ENCODE peak calls at places on chromosomes 3 and 15, in four cellular contexts. I, U, R and N are unnamed samples. For H3K4me1 and H3K36me3, the result is how much of the 10 kb centered on the place peaks cover.

GRCh38 chr3:138197058-138197457 is 10.0 kb downstream of the ARMC8 start:
- DNase-seq in R (no peak), I (peak), U (no peak), N (peak)

GRCh38 chr15:99212401-99212800 is 37.0 kb downstream of the TTC23 start:
- DNase-seq in I (peak), R (no peak), U (peak), N (no peak)

GRCh38 chr3:9398715-9399708 is 1.6 kb downstream of the SETD5 start:
- DNase-seq in R (no peak), U (no peak), I (peak), N (peak)

GRCh38 chr15:47813985-47814384 is 96.7 kb downstream of the SEMA6D start:
- DNase-seq in R (no peak), U (no peak), I (no peak), N (no peak)

GRCh38 chr15:57356636-57357035 is 19.7 kb upstream of the CGNL1 start:
- DNase-seq in R (no peak), U (no peak), I (peak), N (peak)

GRCh38 chr3:24493951-24494615 is 567 bp downstream of the THRB start:
- DNase-seq in I (no peak), R (peak), U (peak), N (peak)

GRCh38 chr15:31870336-31871158 is 159.8 kb upstream of the CHRNA7 start:
- DNase-seq in U (peak), R (peak), I (peak), N (peak)

GRCh38 chr15:100914876-100915275 is 4.3 kb upstream of the LRRK1 start:
- DNase-seq in I (peak), R (no peak), U (no peak), N (no peak)

GRCh38 chr15:38378162-38378560 is 75.8 kb upstream of the FAM98B start:
- DNase-seq in R (no peak), U (peak), I (peak), N (no peak)

GRCh38 chr3:25820372-25820771 is 30.5 kb downstream of the OXSM start:
- DNase-seq in R (no peak), U (no peak), I (peak), N (peak)

GRCh38 chr15:78212008-78212407 is 22.4 kb downstream of the ACSBG1 start:
- DNase-seq in R (no peak), U (no peak), I (no peak), N (no peak)

GRCh38 chr3:129278970-129279906 is 568 bp downstream of the HMCES start:
- DNase-seq in U (no peak), R (peak), I (peak), N (peak)

GRCh38 chr3:123559040-123559861 is 25.6 kb downstream of the HACD2 start:
- DNase-seq in U (no peak), I (peak), R (peak), N (peak)

GRCh38 chr15:25065286-25065685 is 110.5 kb downstream of the SNRPN start:
- DNase-seq in R (no peak), U (no peak), I (no peak), N (no peak)

GRCh38 chr3:72171946-72172345 is 387.0 kb upstream of the PROK2 start:
- DNase-seq in I (no peak), U (no peak), R (no peak), N (no peak)

GRCh38 chr3:103629391-103629790 is 1194.6 kb downstream of the ZPLD1 start:
- DNase-seq in I (no peak), U (no peak), R (no peak), N (no peak)

GRCh38 chr15:85168642-85169173 is 187.1 kb downstream of the PDE8A start:
- DNase-seq in I (peak), U (no peak), R (peak), N (peak)

GRCh38 chr3:140006331-140006730 is 71.3 kb downstream of the CLSTN2 start:
- DNase-seq in I (no peak), R (no peak), U (no peak), N (no peak)

GRCh38 chr3:195543642-195544536 is 764 bp upstream of the PPP1R2 start:
- DNase-seq in U (no peak), I (no peak), R (no peak), N (no peak)

GRCh38 chr3:39106281-39107055 is 959 bp downstream of the GORASP1 start:
- DNase-seq in R (peak), U (no peak), I (peak), N (no peak)

GRCh38 chr3:14765576-14766427 is 53.0 kb upstream of the FGD5 start:
- DNase-seq in U (no peak), I (no peak), R (peak), N (no peak)

GRCh38 chr15:39783244-39783820 is 691 bp upstream of the FSIP1 start:
- DNase-seq in R (no peak), U (no peak), I (peak), N (no peak)

GRCh38 chr15:39474657-39475056 is 106.2 kb upstream of the THBS1 start:
- DNase-seq in I (no peak), U (no peak), R (no peak), N (no peak)

GRCh38 chr15:32979710-32980109 is 214.8 kb downstream of the FMN1 start:
- DNase-seq in R (no peak), I (peak), U (no peak), N (no peak)

GRCh38 chr3:18681946-18682345 is 256.8 kb upstream of the SATB1 start:
- DNase-seq in U (no peak), R (no peak), I (no peak), N (no peak)
- H3K4me3 ChIP-seq in U (no peak), R (no peak), I (no peak), N (no peak)

DNA sequence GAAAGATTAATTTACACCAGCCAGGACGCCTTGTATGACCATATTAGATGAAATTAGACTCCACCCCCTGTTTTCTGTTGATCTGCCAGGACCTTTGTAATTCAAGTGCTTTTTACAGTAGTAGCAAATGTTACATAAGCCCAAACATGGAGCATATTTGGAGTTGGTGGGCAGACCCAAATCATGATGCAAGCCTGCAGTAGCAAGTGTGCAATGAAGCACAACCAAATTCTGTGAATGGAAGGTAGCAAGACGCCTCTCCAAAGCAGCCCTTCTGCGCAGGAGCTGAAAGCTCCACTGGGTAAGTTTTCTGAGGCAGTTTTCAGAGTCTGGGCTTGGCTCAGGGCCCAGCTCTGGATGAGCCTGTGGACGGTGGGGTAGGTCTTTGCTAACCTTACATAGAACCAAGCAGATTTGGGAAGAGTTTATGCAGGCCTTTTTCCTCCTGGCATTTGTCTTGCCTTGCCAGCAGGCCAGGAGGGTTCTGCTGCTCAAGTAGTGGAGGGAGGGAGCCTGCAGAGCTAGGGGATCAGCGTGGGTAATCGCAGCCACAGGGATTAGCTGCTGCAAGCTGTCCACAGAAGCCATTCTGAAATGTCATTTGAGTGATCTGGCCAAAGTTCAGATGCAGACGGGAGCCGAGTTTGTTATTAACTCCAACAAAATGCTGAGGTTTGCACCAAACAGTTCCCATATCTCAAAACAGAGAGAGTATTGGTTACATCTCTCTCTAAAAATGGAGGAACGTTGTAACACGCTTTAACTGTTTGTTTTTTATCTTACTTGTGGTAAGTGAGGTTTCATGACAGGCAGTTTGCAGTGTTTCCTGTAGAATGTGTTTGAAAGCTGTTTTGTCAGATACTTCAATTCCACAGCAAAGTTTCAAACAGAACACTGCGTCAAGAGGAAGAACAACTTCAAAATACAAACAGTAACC is 55.4 kb downstream of the PSMD6 start:
- DNase-seq in U (peak), I (peak), R (peak), N (peak)
- H3K4me1 ChIP-seq in U (half or more), I (under half), R (under half), N (half or more)

DNA sequence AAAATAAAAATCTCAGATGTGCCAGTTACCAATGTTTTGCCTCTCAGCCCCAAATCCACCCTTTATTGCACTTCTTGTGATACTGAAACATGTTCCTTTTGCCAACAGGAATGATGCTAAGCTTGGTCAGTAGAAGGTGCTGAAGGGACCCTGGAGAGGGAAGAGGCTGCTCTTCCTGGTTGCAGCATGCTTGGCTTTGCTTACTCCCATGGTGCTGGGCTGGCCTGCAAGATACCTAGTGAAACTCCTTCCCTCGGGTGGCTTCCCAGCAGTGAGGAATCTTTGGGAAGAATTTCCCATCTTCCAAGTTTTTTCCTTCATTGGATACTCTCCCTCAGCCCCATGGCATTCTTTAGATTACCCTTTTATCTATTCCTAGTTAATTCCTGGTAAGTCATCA is 151.8 kb upstream of the TGFBR2 start:
- DNase-seq in I (no peak), R (no peak), U (no peak), N (no peak)
- H3K36me3 ChIP-seq in I (under half), R (under half), U (under half), N (under half)

DNA sequence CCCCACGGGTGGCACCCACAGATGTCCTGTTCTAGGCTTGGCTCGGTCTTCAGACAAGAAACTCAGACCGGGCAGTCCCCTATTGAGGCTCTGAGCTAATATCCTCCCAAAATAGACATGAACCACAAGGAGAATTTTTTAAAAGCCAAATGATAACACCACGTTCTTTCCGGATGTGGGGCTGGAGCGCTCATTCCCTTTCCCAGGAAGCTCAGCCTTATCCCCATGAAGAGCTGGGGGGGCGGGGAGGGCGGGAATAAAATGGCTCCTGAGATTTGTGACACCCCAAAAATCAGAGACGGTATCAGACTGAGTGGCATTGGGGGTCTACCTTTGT is 1.1 kb downstream of the SLC6A1 start:
- DNase-seq in U (no peak), I (no peak), R (no peak), N (no peak)
- H3K4me3 ChIP-seq in U (peak), I (no peak), R (no peak), N (no peak)